ENCODE peak calls at places on chromosomes 12 and 14, in five cellular contexts. A is body of pancreas, Y is colonic mucosa, H is Peyer's patch, U is ovary. N is an unnamed sample.

GRCh38 chr14:104977681-104978647 is at the start of gene AHNAK2:
- DNase-seq in A (peak; percentile 85), Y (peak; percentile 75), H (peak; percentile 87), U (no peak), N (peak; percentile 42)

GRCh38 chr12:15763336-15763735 is 25.9 kb downstream of the EPS8 start:
- DNase-seq in A (no peak), Y (no peak), H (no peak), U (no peak), N (no peak)

GRCh38 chr12:58277231-58277630 is 335.9 kb downstream of the ATP23 start:
- DNase-seq in A (no peak), Y (no peak), H (no peak), U (no peak), N (no peak)

GRCh38 chr12:43921666-43922337 is 85.9 kb downstream of the TMEM117 start:
- DNase-seq in A (no peak), Y (no peak), H (no peak), U (no peak), N (no peak)

GRCh38 chr12:3489057-3489456 is 1.9 kb upstream of the PRMT8 start:
- DNase-seq in A (no peak), Y (no peak), H (no peak), U (no peak), N (no peak)

GRCh38 chr12:32069071-32069470 is 37.6 kb upstream of the BICD1 start:
- DNase-seq in A (no peak), Y (no peak), H (no peak), U (no peak), N (no peak)

GRCh38 chr12:52366738-52367485 is at the start of gene KRT85:
- DNase-seq in A (no peak), Y (no peak), H (no peak), U (no peak), N (no peak)

GRCh38 chr12:11171953-11172675 is 1.1 kb downstream of the SMIM10L1 start:
- DNase-seq in A (no peak), Y (no peak), H (no peak), U (no peak), N (no peak)

GRCh38 chr12:62292761-62293446 is 32.7 kb downstream of the USP15 start:
- DNase-seq in A (no peak), Y (no peak), H (no peak), U (no peak), N (no peak)

GRCh38 chr14:69654109-69654508 is 42.7 kb downstream of the SUSD6 start:
- DNase-seq in A (no peak), Y (peak; percentile 60), H (no peak), U (no peak), N (no peak)

GRCh38 chr14:104326848-104327247 is 188.5 kb downstream of the KIF26A start:
- DNase-seq in A (no peak), Y (no peak), H (peak; percentile 51), U (no peak), N (no peak)

GRCh38 chr14:93032301-93032929 is 83.3 kb downstream of the ITPK1 start:
- DNase-seq in A (no peak), Y (no peak), H (no peak), U (no peak), N (no peak)

GRCh38 chr12:2845280-2845679 is 10.4 kb upstream of the NRIP2 start:
- DNase-seq in A (no peak), Y (no peak), H (no peak), U (peak; percentile 71), N (no peak)

GRCh38 chr12:2540535-2540941 is 254.2 kb upstream of the FKBP4 start:
- DNase-seq in A (no peak), Y (no peak), H (no peak), U (peak; percentile 18), N (no peak)

GRCh38 chr12:129067482-129067881 is 214.2 kb downstream of the GLT1D1 start:
- DNase-seq in A (peak; percentile 14), Y (no peak), H (no peak), U (no peak), N (no peak)

GRCh38 chr12:116276433-116277216 is 868 bp downstream of the MED13L start:
- DNase-seq in A (peak; percentile 79), Y (peak; percentile 72), H (peak; percentile 85), U (peak; percentile 74), N (peak; percentile 47)

GRCh38 chr14:100291305-100292075 is 14.8 kb downstream of the SLC25A29 start:
- DNase-seq in A (peak; percentile 4), Y (no peak), H (no peak), U (no peak), N (no peak)

GRCh38 chr14:54785111-54785777 is 117.4 kb downstream of the GCH1 start:
- DNase-seq in A (no peak), Y (no peak), H (no peak), U (no peak), N (no peak)

GRCh38 chr14:90295870-90296516 is 35.7 kb downstream of the NRDE2 start:
- DNase-seq in A (no peak), Y (no peak), H (no peak), U (no peak), N (no peak)

GRCh38 chr12:22361785-22362184 is 27.3 kb upstream of the ST8SIA1 start:
- DNase-seq in A (no peak), Y (no peak), H (no peak), U (no peak), N (no peak)

GRCh38 chr12:116892318-116892717 is 11.1 kb upstream of the HRK start:
- DNase-seq in A (no peak), Y (no peak), H (no peak), U (no peak), N (no peak)

GRCh38 chr14:53368714-53369191 is 215.6 kb upstream of the DDHD1 start:
- DNase-seq in A (no peak), Y (no peak), H (no peak), U (no peak), N (no peak)

GRCh38 chr14:31678421-31679249 is 117.4 kb downstream of the NUBPL start:
- DNase-seq in A (no peak), Y (no peak), H (no peak), U (no peak), N (no peak)

GRCh38 chr14:51219473-51220448 is 20.3 kb upstream of the TMX1 start:
- DNase-seq in A (peak; percentile 8), Y (no peak), H (no peak), U (no peak), N (no peak)

GRCh38 chr14:34554540-34555250 is 15.2 kb upstream of the EAPP start:
- DNase-seq in A (peak; percentile 26), Y (peak; percentile 45), H (no peak), U (no peak), N (no peak)

GRCh38 chr12:77645966-77646598 is 184.6 kb upstream of the NAV3 start:
- DNase-seq in A (no peak), Y (no peak), H (no peak), U (no peak), N (no peak)

GRCh38 chr12:77640356-77640755 is 190.3 kb upstream of the NAV3 start:
- DNase-seq in A (no peak), Y (no peak), H (no peak), U (no peak), N (no peak)

GRCh38 chr12:77642246-77642645 is 188.4 kb upstream of the NAV3 start:
- DNase-seq in A (no peak), Y (no peak), H (no peak), U (no peak), N (no peak)

GRCh38 chr12:77648716-77649115 is 182.0 kb upstream of the NAV3 start:
- DNase-seq in A (no peak), Y (no peak), H (no peak), U (no peak), N (no peak)

DNA sequence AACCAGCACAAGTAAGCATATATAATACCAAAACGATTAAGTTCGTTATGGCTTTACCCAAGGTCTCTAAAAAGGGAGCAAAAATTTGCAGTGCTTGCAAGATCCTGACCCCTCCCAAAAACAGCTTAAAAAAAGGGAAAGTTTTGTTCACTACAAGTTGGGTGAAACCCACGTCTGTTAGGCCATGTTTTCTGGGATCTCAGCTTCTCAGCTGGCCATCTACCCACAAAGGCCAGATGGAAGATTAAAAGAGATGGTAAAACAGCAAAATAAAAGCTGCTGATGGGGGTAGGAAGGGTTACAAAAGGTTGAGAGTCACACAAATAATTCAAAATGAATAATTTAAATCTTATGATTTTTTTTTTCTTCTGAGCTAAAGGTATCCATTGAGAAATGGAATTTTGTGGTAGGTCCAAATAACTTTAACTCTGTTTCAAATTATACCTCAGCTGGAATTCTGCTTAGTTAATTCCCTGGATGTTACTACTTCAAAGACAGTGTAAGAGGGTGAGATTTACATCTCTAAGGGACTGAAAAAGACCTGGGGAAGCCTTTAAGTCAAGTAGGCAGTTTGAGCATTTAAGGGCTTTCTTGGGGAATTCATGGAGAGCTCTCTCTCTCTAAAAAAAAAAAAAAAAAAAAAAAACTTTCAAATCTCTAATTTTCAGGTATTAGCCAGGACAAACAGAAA is 185.6 kb upstream of the NAV3 start:
- DNase-seq in A (no peak), Y (no peak), H (no peak), U (no peak), N (no peak)
- H3K27me3 ChIP-seq in A (no peaks in the 10 kb centered on the region), Y (no peaks in the 10 kb centered on the region), H (no peaks in the 10 kb centered on the region), U (peaks cover 5% of the 10 kb centered on the region), N (no peaks in the 10 kb centered on the region)

GRCh38 chr14:28765907-28766504 is 581 bp upstream of the FOXG1 start:
- DNase-seq in A (no peak), Y (no peak), H (no peak), U (no peak), N (no peak)
- H3K9me3 ChIP-seq in A (no peaks in the 10 kb centered on the region), Y (no peaks in the 10 kb centered on the region), H (peaks cover 6% of the 10 kb centered on the region), U (peaks cover 8% of the 10 kb centered on the region), N (no peaks in the 10 kb centered on the region)

GRCh38 chr12:108768591-108769500 is 37.5 kb upstream of the CORO1C start:
- DNase-seq in A (peak; percentile 71), Y (peak; percentile 72), H (peak; percentile 86), U (no peak), N (no peak)
- H3K27ac ChIP-seq in A (no peak overlapping the region), Y (no peak overlapping the region), H (no peak overlapping the region), U (no peak overlapping the region), N (no peak overlapping the region)

GRCh38 chr14:56512521-56512920 is 67.1 kb upstream of the TMEM260 start:
- DNase-seq in A (no peak), Y (no peak), H (no peak), U (no peak), N (no peak)
- H3K27me3 ChIP-seq in A (no peaks in the 10 kb centered on the region), Y (no peaks in the 10 kb centered on the region), H (no peaks in the 10 kb centered on the region), U (no peaks in the 10 kb centered on the region), N (no peaks in the 10 kb centered on the region)

GRCh38 chr14:65878586-65878985 is 466.1 kb downstream of the FUT8 start:
- DNase-seq in A (no peak), Y (no peak), H (no peak), U (no peak), N (no peak)
- H3K9me3 ChIP-seq in A (no peaks in the 10 kb centered on the region), Y (no peaks in the 10 kb centered on the region), H (no peaks in the 10 kb centered on the region), U (no peaks in the 10 kb centered on the region), N (no peaks in the 10 kb centered on the region)

GRCh38 chr12:19482551-19483109 is 43.3 kb downstream of the AEBP2 start:
- DNase-seq in A (no peak), Y (no peak), H (no peak), U (no peak), N (peak; percentile 12)

GRCh38 chr12:19482036-19482435 is 42.7 kb downstream of the AEBP2 start:
- DNase-seq in A (no peak), Y (no peak), H (no peak), U (no peak), N (no peak)

GRCh38 chr12:19483727-19484126 is 44.4 kb downstream of the AEBP2 start:
- DNase-seq in A (no peak), Y (no peak), H (no peak), U (no peak), N (no peak)

GRCh38 chr12:19485240-19485639 is 45.9 kb downstream of the AEBP2 start:
- DNase-seq in A (no peak), Y (no peak), H (no peak), U (no peak), N (no peak)

GRCh38 chr12:19484738-19485137 is 45.4 kb downstream of the AEBP2 start:
- DNase-seq in A (no peak), Y (no peak), H (no peak), U (no peak), N (no peak)
- H3K27ac ChIP-seq in A (no peak overlapping the region), Y (no peak overlapping the region), H (no peak overlapping the region), U (no peak overlapping the region), N (peak overlapping the region; percentile 27)

N was measured in effector memory CD4-positive, alpha-beta T cell.